ENCODE peak calls at places on chromosomes 13 and 19, in five cellular contexts. One of them, this sample, is unnamed.
A peak's percentile ranks its signal among the peaks of the same experiment; 100 is the strongest.

GRCh38 chr13:75633285-75633684 is 2.8 kb upstream of the LMO7 start:
- ATAC-seq in HepG2: no peak
- ATAC-seq in left lung: no peak
- ATAC-seq in activated T-cell treated with anti-CD3 and anti-CD28 coated beads, Interleukin-2, amount 50 U/mL, for 4 hours: no peak
- ATAC-seq in upper lobe of left lung: no peak
- ATAC-seq in this sample: no peak

GRCh38 chr13:40063278-40063698 is 407.8 kb downstream of the COG6 start:
- ATAC-seq in upper lobe of left lung: no peak
- ATAC-seq in HepG2: peak; percentile 57
- ATAC-seq in activated T-cell treated with anti-CD3 and anti-CD28 coated beads, Interleukin-2, amount 50 U/mL, for 4 hours: no peak
- ATAC-seq in left lung: no peak
- ATAC-seq in this sample: no peak

GRCh38 chr19:28475525-28475924 is 737.4 kb downstream of the UQCRFS1 start:
- ATAC-seq in left lung: peak; percentile 20
- ATAC-seq in activated T-cell treated with anti-CD3 and anti-CD28 coated beads, Interleukin-2, amount 50 U/mL, for 4 hours: no peak
- ATAC-seq in HepG2: no peak
- ATAC-seq in upper lobe of left lung: peak; percentile 29
- ATAC-seq in this sample: no peak

GRCh38 chr13:31207630-31208549 is 8.1 kb downstream of the B3GLCT start:
- ATAC-seq in upper lobe of left lung: peak; percentile 33
- ATAC-seq in left lung: peak; percentile 70
- ATAC-seq in HepG2: no peak
- ATAC-seq in activated T-cell treated with anti-CD3 and anti-CD28 coated beads, Interleukin-2, amount 50 U/mL, for 4 hours: no peak
- ATAC-seq in this sample: no peak

GRCh38 chr13:110812869-110813645 is 99.6 kb downstream of the ING1 start:
- ATAC-seq in left lung: no peak
- ATAC-seq in HepG2: no peak
- ATAC-seq in activated T-cell treated with anti-CD3 and anti-CD28 coated beads, Interleukin-2, amount 50 U/mL, for 4 hours: no peak
- ATAC-seq in upper lobe of left lung: no peak
- ATAC-seq in this sample: no peak

GRCh38 chr19:4301590-4302237 is 475 bp downstream of the TMIGD2 start:
- ATAC-seq in left lung: no peak
- ATAC-seq in HepG2: peak; percentile 41
- ATAC-seq in upper lobe of left lung: no peak
- ATAC-seq in activated T-cell treated with anti-CD3 and anti-CD28 coated beads, Interleukin-2, amount 50 U/mL, for 4 hours: no peak
- ATAC-seq in this sample: no peak

GRCh38 chr19:1065606-1066109 is 1.3 kb upstream of the ARHGAP45 start:
- ATAC-seq in activated T-cell treated with anti-CD3 and anti-CD28 coated beads, Interleukin-2, amount 50 U/mL, for 4 hours: no peak
- ATAC-seq in left lung: peak; percentile 77
- ATAC-seq in upper lobe of left lung: peak; percentile 1
- ATAC-seq in HepG2: peak; percentile 50
- ATAC-seq in this sample: no peak

GRCh38 chr13:20573186-20573585 is 6.2 kb downstream of the IFT88 start:
- ATAC-seq in HepG2: no peak
- ATAC-seq in activated T-cell treated with anti-CD3 and anti-CD28 coated beads, Interleukin-2, amount 50 U/mL, for 4 hours: no peak
- ATAC-seq in upper lobe of left lung: no peak
- ATAC-seq in left lung: no peak
- ATAC-seq in this sample: no peak

GRCh38 chr13:50679321-50679720 is 164.2 kb downstream of the DLEU7 start:
- ATAC-seq in activated T-cell treated with anti-CD3 and anti-CD28 coated beads, Interleukin-2, amount 50 U/mL, for 4 hours: no peak
- ATAC-seq in upper lobe of left lung: no peak
- ATAC-seq in left lung: no peak
- ATAC-seq in HepG2: no peak
- ATAC-seq in this sample: no peak

GRCh38 chr13:105219636-105220035 is 1315.8 kb downstream of the EFNB2 start:
- ATAC-seq in activated T-cell treated with anti-CD3 and anti-CD28 coated beads, Interleukin-2, amount 50 U/mL, for 4 hours: no peak
- ATAC-seq in upper lobe of left lung: no peak
- ATAC-seq in HepG2: no peak
- ATAC-seq in left lung: no peak
- ATAC-seq in this sample: no peak

GRCh38 chr19:2215281-2215751 is 20.8 kb downstream of the PLEKHJ1 start:
- ATAC-seq in activated T-cell treated with anti-CD3 and anti-CD28 coated beads, Interleukin-2, amount 50 U/mL, for 4 hours: peak; percentile 69
- ATAC-seq in HepG2: no peak
- ATAC-seq in upper lobe of left lung: no peak
- ATAC-seq in left lung: no peak
- ATAC-seq in this sample: peak; percentile 38

GRCh38 chr19:57888107-57888493 is 737 bp downstream of the ZNF814 start:
- ATAC-seq in left lung: peak; percentile 10
- ATAC-seq in upper lobe of left lung: no peak
- ATAC-seq in HepG2: no peak
- ATAC-seq in activated T-cell treated with anti-CD3 and anti-CD28 coated beads, Interleukin-2, amount 50 U/mL, for 4 hours: no peak
- ATAC-seq in this sample: no peak

GRCh38 chr19:5153601-5154128 is 184.8 kb downstream of the KDM4B start:
- ATAC-seq in HepG2: peak; percentile 56
- ATAC-seq in left lung: no peak
- ATAC-seq in activated T-cell treated with anti-CD3 and anti-CD28 coated beads, Interleukin-2, amount 50 U/mL, for 4 hours: no peak
- ATAC-seq in upper lobe of left lung: no peak
- ATAC-seq in this sample: peak; percentile 13

GRCh38 chr13:24734951-24735350 is 29.0 kb upstream of the RNF17 start:
- ATAC-seq in upper lobe of left lung: no peak
- ATAC-seq in left lung: no peak
- ATAC-seq in activated T-cell treated with anti-CD3 and anti-CD28 coated beads, Interleukin-2, amount 50 U/mL, for 4 hours: no peak
- ATAC-seq in HepG2: no peak
- ATAC-seq in this sample: no peak

GRCh38 chr13:99160415-99160814 is 40.2 kb upstream of the UBAC2 start:
- ATAC-seq in upper lobe of left lung: no peak
- ATAC-seq in activated T-cell treated with anti-CD3 and anti-CD28 coated beads, Interleukin-2, amount 50 U/mL, for 4 hours: no peak
- ATAC-seq in HepG2: no peak
- ATAC-seq in left lung: no peak
- ATAC-seq in this sample: no peak

GRCh38 chr13:56907766-56908165 is 233.0 kb upstream of the PRR20A start:
- ATAC-seq in HepG2: no peak
- ATAC-seq in activated T-cell treated with anti-CD3 and anti-CD28 coated beads, Interleukin-2, amount 50 U/mL, for 4 hours: no peak
- ATAC-seq in upper lobe of left lung: no peak
- ATAC-seq in left lung: no peak
- ATAC-seq in this sample: no peak

GRCh38 chr19:18393836-18394235 is 3.6 kb downstream of the LRRC25 start:
- ATAC-seq in HepG2: no peak
- ATAC-seq in upper lobe of left lung: peak; percentile 55
- ATAC-seq in activated T-cell treated with anti-CD3 and anti-CD28 coated beads, Interleukin-2, amount 50 U/mL, for 4 hours: no peak
- ATAC-seq in left lung: peak; percentile 3
- ATAC-seq in this sample: no peak

GRCh38 chr19:45075215-45076028 is 856 bp downstream of the ZNF296 start:
- ATAC-seq in left lung: peak; percentile 84
- ATAC-seq in HepG2: peak; percentile 49
- ATAC-seq in activated T-cell treated with anti-CD3 and anti-CD28 coated beads, Interleukin-2, amount 50 U/mL, for 4 hours: no peak
- ATAC-seq in upper lobe of left lung: peak; percentile 80
- ATAC-seq in this sample: peak; percentile 54

GRCh38 chr13:43377955-43378354 is 354.6 kb downstream of the DNAJC15 start:
- ATAC-seq in upper lobe of left lung: peak; percentile 34
- ATAC-seq in HepG2: no peak
- ATAC-seq in left lung: peak; percentile 16
- ATAC-seq in activated T-cell treated with anti-CD3 and anti-CD28 coated beads, Interleukin-2, amount 50 U/mL, for 4 hours: no peak
- ATAC-seq in this sample: no peak

GRCh38 chr19:492091-492531 is 4.2 kb upstream of the MADCAM1 start:
- ATAC-seq in activated T-cell treated with anti-CD3 and anti-CD28 coated beads, Interleukin-2, amount 50 U/mL, for 4 hours: no peak
- ATAC-seq in left lung: no peak
- ATAC-seq in upper lobe of left lung: no peak
- ATAC-seq in HepG2: peak; percentile 11
- ATAC-seq in this sample: no peak

GRCh38 chr13:80630685-80631121 is 289.8 kb upstream of the SPRY2 start:
- ATAC-seq in upper lobe of left lung: peak; percentile 79
- ATAC-seq in HepG2: no peak
- ATAC-seq in activated T-cell treated with anti-CD3 and anti-CD28 coated beads, Interleukin-2, amount 50 U/mL, for 4 hours: no peak
- ATAC-seq in left lung: peak; percentile 75
- ATAC-seq in this sample: no peak

GRCh38 chr19:40962460-40962961 is 28.6 kb upstream of the CYP2B6 start:
- ATAC-seq in activated T-cell treated with anti-CD3 and anti-CD28 coated beads, Interleukin-2, amount 50 U/mL, for 4 hours: no peak
- ATAC-seq in HepG2: peak; percentile 68
- ATAC-seq in upper lobe of left lung: no peak
- ATAC-seq in left lung: peak; percentile 63
- ATAC-seq in this sample: no peak

This sample was measured in activated T-helper 17 cell treated with anti-CD3 and anti-CD28 coated beads, Interleukin-2, amount 50 U/mL, for 72 hours.